ENCODE peak calls at places on chromosomes 12 and 14, in six cellular contexts. M, P, C, S, G and L are unnamed samples.
A peak's percentile ranks its signal among the peaks of the same experiment; 100 is the strongest.

GRCh38 chr12:28601659-28602058 is 411.4 kb downstream of the CCDC91 start:
- DNase-seq in C (no peak), M (no peak), G (no peak), S (no peak), P (no peak), L (no peak)

GRCh38 chr14:34161351-34162169 is 210.7 kb upstream of the EGLN3 start:
- DNase-seq in G (no peak), S (no peak), C (no peak), P (no peak), M (no peak), L (no peak)

GRCh38 chr14:22650960-22651521 is 6.9 kb upstream of the OR6J1 start:
- DNase-seq in M (no peak), P (peak; percentile 34), C (no peak), S (no peak), G (no peak), L (no peak)

GRCh38 chr12:20212658-20213387 is 155.5 kb upstream of the PDE3A start:
- DNase-seq in M (peak; percentile 76), S (no peak), C (no peak), G (peak; percentile 88), P (peak; percentile 93), L (no peak)

GRCh38 chr12:62785941-62786559 is 148.9 kb downstream of the PPM1H start:
- DNase-seq in M (no peak), P (no peak), G (peak; percentile 47), S (no peak), C (no peak), L (no peak)

GRCh38 chr12:12926571-12927071 is 25.3 kb downstream of the GPRC5D start:
- DNase-seq in G (no peak), M (no peak), S (no peak), C (no peak), P (peak; percentile 60), L (no peak)

GRCh38 chr14:63276492-63277342 is 42.0 kb downstream of the GPHB5 start:
- DNase-seq in G (peak; percentile 21), P (no peak), S (no peak), C (no peak), M (no peak), L (no peak)

GRCh38 chr12:68259318-68259940 is 6.0 kb upstream of the IL22 start:
- DNase-seq in P (no peak), M (no peak), G (no peak), S (no peak), C (no peak), L (no peak)

GRCh38 chr14:83867871-83868270 is 1662.1 kb upstream of the FLRT2 start:
- DNase-seq in C (no peak), G (no peak), S (no peak), M (no peak), P (no peak), L (no peak)

GRCh38 chr12:80373666-80374065 is 70.4 kb upstream of the PTPRQ start:
- DNase-seq in M (no peak), S (no peak), G (no peak), P (no peak), C (no peak), L (no peak)

GRCh38 chr12:119178544-119179334 is at the start of gene HSPB8:
- DNase-seq in P (peak; percentile 98), C (no peak), M (peak; percentile 75), G (peak; percentile 88), S (peak; percentile 89), L (no peak)

GRCh38 chr12:126055521-126055920 is 990.3 kb downstream of the AACS start:
- DNase-seq in P (no peak), S (no peak), C (no peak), M (no peak), G (no peak), L (no peak)

GRCh38 chr14:38873923-38874612 is 229.0 kb downstream of the SEC23A start:
- DNase-seq in P (no peak), S (no peak), M (no peak), G (no peak), C (no peak), L (no peak)

GRCh38 chr14:65210118-65210826 is 108.0 kb upstream of the MAX start:
- DNase-seq in S (no peak), P (no peak), M (no peak), C (no peak), G (no peak), L (no peak)

GRCh38 chr12:12510141-12510540 is 52.5 kb downstream of the DUSP16 start:
- DNase-seq in G (peak; percentile 13), P (no peak), S (no peak), M (no peak), C (no peak), L (no peak)

GRCh38 chr12:49345048-49345839 is 1.4 kb upstream of the DNAJC22 start:
- DNase-seq in G (no peak), M (no peak), P (no peak), S (no peak), C (no peak), L (no peak)

GRCh38 chr14:104370256-104370870 is 209.2 kb upstream of the C14orf180 start:
- DNase-seq in M (no peak), G (no peak), P (no peak), C (no peak), S (no peak), L (peak; percentile 4)

GRCh38 chr14:53044486-53044885 is 93.6 kb upstream of the FERMT2 start:
- DNase-seq in M (no peak), G (no peak), C (no peak), P (no peak), S (no peak), L (no peak)

GRCh38 chr14:58193542-58193941 is 6.4 kb upstream of the ACTR10 start:
- DNase-seq in S (no peak), M (no peak), C (no peak), G (no peak), P (no peak), L (no peak)

GRCh38 chr14:46973295-46973694 is 321.7 kb upstream of the RPL10L start:
- DNase-seq in G (no peak), C (no peak), M (no peak), S (no peak), P (no peak), L (no peak)

GRCh38 chr12:24111591-24111990 is 162.1 kb upstream of the SOX5 start:
- DNase-seq in M (no peak), P (no peak), C (no peak), S (no peak), G (no peak), L (no peak)

GRCh38 chr12:27252934-27253333 is 8.8 kb downstream of the STK38L start:
- DNase-seq in C (no peak), M (no peak), G (no peak), P (no peak), S (no peak), L (no peak)

GRCh38 chr12:121260091-121260490 is 36.4 kb downstream of the CAMKK2 start:
- DNase-seq in P (no peak), S (no peak), G (no peak), M (no peak), C (no peak), L (no peak)

GRCh38 chr12:117076410-117077372 is 22.5 kb downstream of the TESC start:
- DNase-seq in C (no peak), P (no peak), G (no peak), M (no peak), S (no peak), L (no peak)

DNA sequence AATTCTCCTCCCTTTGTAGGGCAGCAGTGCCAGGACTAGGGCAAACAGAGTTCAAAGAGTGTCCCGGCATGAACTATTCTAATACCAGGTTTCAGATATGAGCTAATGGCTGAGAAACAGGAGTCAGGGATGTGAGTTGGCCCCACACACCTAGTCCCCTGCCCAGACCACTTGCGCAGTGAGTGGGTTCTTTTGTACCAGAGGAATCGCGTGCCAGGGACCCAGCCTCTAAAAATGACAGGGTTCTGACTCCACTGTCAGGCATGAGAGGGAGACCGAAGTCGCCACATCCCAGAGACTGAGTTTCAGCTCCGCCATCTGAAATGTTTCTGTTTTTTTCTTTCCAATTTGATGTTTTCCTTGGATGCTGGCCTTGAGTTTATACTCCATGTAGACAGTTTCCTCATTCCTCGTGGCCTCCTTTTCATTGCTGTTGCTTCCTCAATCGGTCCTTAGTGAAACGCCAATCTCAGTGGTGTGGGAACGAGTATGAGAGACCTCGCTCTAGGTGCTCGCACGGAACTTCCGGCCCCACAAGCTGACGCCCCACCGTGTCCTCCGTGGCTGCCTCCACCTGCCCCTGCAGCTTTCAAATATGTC is 31.5 kb downstream of the FBXL14 start:
- DNase-seq in G (no peak), P (no peak), S (no peak), M (no peak), C (no peak), L (no peak)
- H3K9me3 ChIP-seq in G (no peaks in the 10 kb centered on the region), P (no peaks in the 10 kb centered on the region), S (no peaks in the 10 kb centered on the region), M (no peaks in the 10 kb centered on the region), C (no peaks in the 10 kb centered on the region), L (no peaks in the 10 kb centered on the region)

DNA sequence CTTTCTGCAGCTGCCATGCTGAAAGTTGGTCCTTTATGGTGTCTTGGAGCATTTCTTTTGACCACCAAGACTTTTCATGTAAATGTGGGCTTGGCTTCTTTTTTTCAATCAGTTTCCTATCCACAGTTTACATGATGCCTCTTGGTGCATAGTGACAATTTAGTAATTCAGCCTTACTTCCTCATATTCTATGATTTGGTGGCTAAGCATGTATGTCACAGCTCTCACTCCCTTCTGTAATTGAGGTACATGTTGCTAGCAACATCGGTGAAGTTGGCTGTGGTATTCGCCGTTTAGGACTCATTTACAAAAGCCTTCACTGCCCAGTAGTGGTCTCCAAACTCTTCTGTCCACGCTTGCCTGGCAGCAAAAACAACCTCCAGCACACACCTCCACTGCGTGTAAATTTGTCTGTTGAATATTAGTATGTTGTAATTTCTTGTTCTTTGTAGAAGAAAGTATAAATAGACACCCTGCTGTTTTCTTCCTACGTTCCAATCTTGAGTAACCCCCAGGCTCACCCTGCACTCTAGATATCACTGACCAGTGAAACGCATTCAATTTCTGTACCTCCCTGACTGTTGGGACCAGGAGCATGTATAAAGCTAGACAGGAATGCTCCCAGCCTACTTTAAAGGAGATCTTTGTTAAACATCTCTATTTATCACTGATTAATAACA is 90.3 kb downstream of the PPP2R5C start:
- DNase-seq in C (no peak), M (no peak), G (no peak), P (no peak), S (no peak), L (no peak)
- H3K9me3 ChIP-seq in C (no peaks in the 10 kb centered on the region), M (no peaks in the 10 kb centered on the region), G (no peaks in the 10 kb centered on the region), P (no peaks in the 10 kb centered on the region), S (no peaks in the 10 kb centered on the region), L (no peaks in the 10 kb centered on the region)

DNA sequence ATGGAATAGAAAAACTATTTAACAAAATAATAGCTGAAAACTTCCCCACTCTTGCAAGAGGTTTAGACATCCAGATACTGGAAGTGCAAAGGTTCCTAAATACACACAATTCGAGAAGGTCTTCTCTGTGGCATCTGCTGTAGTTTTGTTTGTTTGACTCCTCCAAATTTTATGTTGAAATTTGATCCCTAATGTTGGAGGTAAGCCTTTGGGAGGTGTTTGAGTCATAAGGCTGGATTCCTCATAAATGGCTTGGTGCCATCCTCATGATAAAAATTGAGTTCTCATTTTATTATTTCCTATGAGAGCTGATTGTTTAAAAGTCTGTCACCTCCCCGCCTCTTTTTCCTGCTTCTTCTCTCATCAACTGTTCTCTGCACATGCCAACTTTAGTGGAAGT is 182.7 kb downstream of the MYRFL start:
- DNase-seq in C (no peak), S (no peak), M (no peak), G (no peak), P (no peak), L (no peak)
- H3K9me3 ChIP-seq in C (peaks cover 9% of the 10 kb centered on the region), S (peaks cover 43% of the 10 kb centered on the region), M (peaks cover 32% of the 10 kb centered on the region), G (no peaks in the 10 kb centered on the region), P (peaks cover 33% of the 10 kb centered on the region), L (peaks cover 4% of the 10 kb centered on the region)

GRCh38 chr12:69510176-69510827 is 40.1 kb downstream of the FRS2 start:
- DNase-seq in G (no peak), M (no peak), P (no peak), S (no peak), C (no peak), L (no peak)
- H3K9me3 ChIP-seq in G (no peaks in the 10 kb centered on the region), M (no peaks in the 10 kb centered on the region), P (no peaks in the 10 kb centered on the region), S (no peaks in the 10 kb centered on the region), C (no peaks in the 10 kb centered on the region), L (no peaks in the 10 kb centered on the region)